ENCODE peak calls at places on chromosome 9, in six cellular contexts. D, B, C, O, P and N are unnamed samples.

GRCh38 chr9:107809859-107810492 is 320.4 kb upstream of the KLF4 start:
- DNase-seq in D (no peak), O (no peak), P (no peak), B (no peak), C (no peak), N (no peak)

GRCh38 chr9:129138476-129139232 is 27.4 kb downstream of the PTPA start:
- DNase-seq in P (peak), C (peak), D (no peak), B (no peak), O (peak), N (peak)

GRCh38 chr9:90872835-90873294 is 71.2 kb downstream of the SYK start:
- DNase-seq in O (no peak), P (no peak), D (no peak), B (no peak), C (no peak), N (no peak)

GRCh38 chr9:84315278-84315877 is 25.2 kb downstream of the SLC28A3 start:
- DNase-seq in O (peak), D (peak), P (no peak), B (no peak), C (peak), N (peak)

GRCh38 chr9:88511906-88512305 is 23.1 kb upstream of the NXNL2 start:
- DNase-seq in O (no peak), B (no peak), C (no peak), P (no peak), D (no peak), N (no peak)

GRCh38 chr9:118721276-118721675 is 648.0 kb downstream of the BRINP1 start:
- DNase-seq in C (no peak), B (no peak), D (no peak), P (no peak), O (no peak), N (no peak)

GRCh38 chr9:100064872-100065581 is 33.8 kb downstream of the ERP44 start:
- DNase-seq in C (no peak), B (no peak), D (no peak), P (no peak), O (no peak), N (no peak)

GRCh38 chr9:84141762-84142370 is 161.3 kb downstream of the RMI1 start:
- DNase-seq in P (no peak), O (no peak), C (no peak), D (no peak), B (no peak), N (no peak)

GRCh38 chr9:81631213-81631745 is 58.1 kb downstream of the TLE1 start:
- DNase-seq in O (no peak), B (no peak), C (no peak), P (no peak), D (no peak), N (no peak)

GRCh38 chr9:84317563-84317962 is 23.0 kb downstream of the SLC28A3 start:
- DNase-seq in O (no peak), P (no peak), C (no peak), B (no peak), D (no peak), N (no peak)

GRCh38 chr9:77495834-77496671 is 152.1 kb downstream of the GNA14 start:
- DNase-seq in C (no peak), O (no peak), P (no peak), B (no peak), D (peak), N (no peak)

GRCh38 chr9:125682340-125682739 is 24.7 kb downstream of the MAPKAP1 start:
- DNase-seq in O (no peak), B (no peak), C (no peak), D (no peak), P (no peak), N (no peak)

GRCh38 chr9:16384993-16385392 is 485.5 kb downstream of the BNC2 start:
- DNase-seq in O (no peak), D (no peak), B (peak), C (no peak), P (no peak), N (no peak)

GRCh38 chr9:130994546-130995398 is 14.2 kb upstream of the LAMC3 start:
- DNase-seq in C (no peak), B (no peak), O (no peak), P (no peak), D (no peak), N (no peak)

GRCh38 chr9:117682955-117683710 is 21.1 kb upstream of the TLR4 start:
- DNase-seq in P (no peak), D (no peak), O (no peak), C (no peak), B (no peak), N (no peak)

GRCh38 chr9:117681827-117682226 is 22.4 kb upstream of the TLR4 start:
- DNase-seq in D (no peak), B (no peak), P (no peak), C (no peak), O (no peak), N (no peak)

GRCh38 chr9:117677578-117677977 is 26.6 kb upstream of the TLR4 start:
- DNase-seq in B (no peak), C (no peak), P (no peak), O (no peak), D (no peak), N (no peak)

GRCh38 chr9:117678882-117679281 is 25.3 kb upstream of the TLR4 start:
- DNase-seq in B (no peak), O (no peak), C (no peak), P (no peak), D (no peak), N (no peak)

DNA sequence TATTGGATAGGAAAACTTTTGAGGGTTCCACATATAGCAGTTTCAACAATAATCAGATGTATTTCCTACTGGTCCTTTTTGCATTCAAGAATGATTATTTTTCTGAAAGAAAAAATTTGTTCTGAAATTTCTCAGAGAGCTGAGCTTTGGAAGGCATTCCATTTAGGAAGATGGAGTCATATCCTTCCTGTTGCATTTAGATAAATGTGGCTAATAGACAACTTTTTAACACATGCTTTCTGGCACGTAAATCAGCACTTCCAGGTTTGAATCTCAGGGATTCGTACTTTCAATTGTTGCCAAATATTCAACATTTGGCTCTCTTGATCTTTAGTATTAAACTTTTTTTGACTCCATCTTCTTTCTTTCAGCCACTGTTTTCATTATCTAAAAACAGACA is 24.8 kb upstream of the TLR4 start:
- DNase-seq in C (no peak), O (no peak), P (no peak), D (no peak), B (no peak), N (no peak)
- H3K4me3 ChIP-seq in C (peak), O (peak), P (no peak), D (no peak), B (no peak), N (no peak)

GRCh38 chr9:133979921-133980863 is 11.9 kb downstream of the VAV2 start:
- DNase-seq in C (no peak), O (no peak), P (no peak), D (no peak), B (no peak), N (peak)
- H3K27ac ChIP-seq in C (no peak), O (peak), P (peak), D (no peak), B (no peak), N (peak)

GRCh38 chr9:98121096-98121495 is 2.1 kb upstream of the TRIM14 start:
- DNase-seq in O (no peak), B (no peak), D (peak), P (no peak), C (no peak), N (no peak)
- TF ChIP-seq CTCF in O (no peak), B (no peak), D (peak), P (no peak), C (no peak), N (no peak)

GRCh38 chr9:132486706-132487350 is 76.8 kb downstream of the CFAP77 start:
- DNase-seq in C (no peak), D (no peak), P (no peak), B (no peak), O (no peak), N (no peak)

GRCh38 chr9:132487351-132487791 is 77.4 kb downstream of the CFAP77 start:
- DNase-seq in C (no peak), B (no peak), D (no peak), O (no peak), P (no peak), N (no peak)

GRCh38 chr9:132488611-132489010 is 78.6 kb downstream of the CFAP77 start:
- DNase-seq in P (no peak), B (no peak), C (no peak), D (peak), O (no peak), N (no peak)

GRCh38 chr9:132482196-132482813 is 72.3 kb downstream of the CFAP77 start:
- DNase-seq in B (no peak), D (no peak), P (no peak), C (no peak), O (no peak), N (no peak)

GRCh38 chr9:132485454-132485853 is 75.4 kb downstream of the CFAP77 start:
- DNase-seq in B (no peak), C (no peak), O (no peak), P (no peak), D (no peak), N (no peak)
- H3K4me3 ChIP-seq in B (no peak), C (no peak), O (no peak), P (no peak), D (no peak), N (no peak)

DNA sequence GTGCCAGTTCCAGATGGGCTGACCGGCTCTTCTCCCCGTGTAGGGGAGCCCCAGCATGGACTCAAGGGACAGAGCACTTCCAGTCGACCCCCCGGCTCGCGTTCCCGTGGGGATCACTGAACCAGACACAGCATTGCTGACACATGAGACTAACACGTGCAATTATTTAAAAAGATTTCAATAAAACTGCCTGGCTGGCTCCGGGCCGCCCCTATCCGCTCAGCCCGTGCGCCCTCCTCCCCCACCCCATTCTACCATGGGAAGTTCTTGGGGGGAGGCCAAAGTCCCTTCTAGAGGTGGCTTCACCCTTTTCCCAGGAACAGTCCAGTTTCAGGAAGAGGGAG is 4.7 kb downstream of the TESK1 start:
- DNase-seq in D (no peak), O (no peak), B (no peak), C (no peak), P (no peak), N (no peak)
- H3K27ac ChIP-seq in D (no peak), O (no peak), B (no peak), C (peak), P (peak), N (no peak)

GRCh38 chr9:95731876-95732275 is 143.6 kb upstream of the ERCC6L2 start:
- DNase-seq in D (no peak), C (no peak), O (no peak), P (no peak), B (no peak), N (no peak)
- TF ChIP-seq CTCF in D (no peak), C (no peak), O (no peak), P (no peak), B (no peak), N (no peak)

GRCh38 chr9:137186385-137186784 is 2.0 kb downstream of the ANAPC2 start:
- DNase-seq in O (no peak), C (no peak), B (no peak), D (no peak), P (no peak), N (no peak)
- H3K4me3 ChIP-seq in O (peak), C (peak), B (peak), D (no peak), P (no peak), N (no peak)

GRCh38 chr9:27384262-27385014 is 87.5 kb upstream of the EQTN start:
- DNase-seq in B (peak), P (no peak), D (no peak), C (no peak), O (no peak), N (no peak)
- H3K27ac ChIP-seq in B (no peak), P (no peak), D (no peak), C (no peak), O (no peak), N (no peak)